ENCODE peak calls at places on chromosomes 3 and 15, in six cellular contexts. K is activated CD8-positive, alpha-beta memory T cell treated with anti-CD3 and anti-CD28 coated beads, Interleukin-2, amount 50 U/mL, for 4 hours; E is HL-60; M is MM.1S; T is cardiac fibroblast; W is SW 1271. F is an unnamed sample.

GRCh38 chr15:45539680-45540079 is 17.1 kb upstream of the SLC30A4 start:
- DNase-seq in K (no peak), E (no peak), M (no peak), T (no peak), W (no peak), F (no peak)

GRCh38 chr3:61371123-61371522 is 119.9 kb upstream of the FHIT start:
- DNase-seq in K (no peak), E (no peak), M (peak), T (peak), W (peak), F (no peak)

GRCh38 chr3:188993140-188993539 is 178.6 kb upstream of the TPRG1 start:
- DNase-seq in K (no peak), E (no peak), M (no peak), T (no peak), W (no peak), F (no peak)

GRCh38 chr15:74053497-74053896 is 28.9 kb downstream of the GOLGA6A start:
- DNase-seq in K (no peak), E (no peak), M (no peak), T (no peak), W (no peak), F (no peak)

GRCh38 chr3:120689395-120689794 is 7.4 kb upstream of the HGD start:
- DNase-seq in K (no peak), E (no peak), M (no peak), T (no peak), W (no peak), F (no peak)

GRCh38 chr3:36065321-36065720 is 315.0 kb upstream of the STAC start:
- DNase-seq in K (no peak), E (no peak), M (no peak), T (no peak), W (no peak), F (no peak)

GRCh38 chr3:38614091-38614490 is 35.4 kb downstream of the SCN5A start:
- DNase-seq in K (no peak), E (no peak), M (no peak), T (no peak), W (no peak), F (no peak)

GRCh38 chr3:168604767-168605166 is 509.0 kb upstream of the GOLIM4 start:
- DNase-seq in K (no peak), E (no peak), M (no peak), T (no peak), W (no peak), F (no peak)

GRCh38 chr3:143199998-143200909 is 80.7 kb downstream of the CHST2 start:
- DNase-seq in K (no peak), E (no peak), M (no peak), T (peak), W (no peak), F (no peak)

GRCh38 chr3:58994746-58995330 is 55.0 kb downstream of the CFAP20DC start:
- DNase-seq in K (no peak), E (no peak), M (peak), T (peak), W (peak), F (peak)

GRCh38 chr15:57090460-57090859 is 172.0 kb downstream of the TCF12 start:
- DNase-seq in K (no peak), E (no peak), M (no peak), T (no peak), W (no peak), F (no peak)

GRCh38 chr15:36579792-36580431 is 486 bp downstream of the CDIN1 start:
- DNase-seq in K (peak), E (no peak), M (peak), T (no peak), W (no peak), F (no peak)

GRCh38 chr3:168269019-168269418 is 173.3 kb upstream of the GOLIM4 start:
- DNase-seq in K (no peak), E (no peak), M (no peak), T (no peak), W (no peak), F (no peak)

GRCh38 chr3:25156526-25157075 is 271.5 kb upstream of the RARB start:
- DNase-seq in K (no peak), E (no peak), M (no peak), T (peak), W (no peak), F (no peak)

GRCh38 chr3:101009386-101009785 is 16.2 kb upstream of the ABI3BP start:
- DNase-seq in K (no peak), E (no peak), M (no peak), T (peak), W (no peak), F (no peak)

GRCh38 chr15:28892789-28893610 is 7.2 kb downstream of the APBA2 start:
- DNase-seq in K (no peak), E (no peak), M (peak), T (peak), W (no peak), F (no peak)

GRCh38 chr15:78228356-78228996 is 5.9 kb downstream of the ACSBG1 start:
- DNase-seq in K (no peak), E (no peak), M (no peak), T (no peak), W (no peak), F (no peak)

GRCh38 chr15:74964794-74965193 is 8.2 kb upstream of the RPP25 start:
- DNase-seq in K (no peak), E (no peak), M (peak), T (peak), W (peak), F (no peak)

GRCh38 chr3:27623085-27623753 is 98.9 kb downstream of the EOMES start:
- DNase-seq in K (no peak), E (no peak), M (no peak), T (peak), W (peak), F (peak)

GRCh38 chr15:56719774-56720555 is 13.3 kb downstream of the ZNF280D start:
- DNase-seq in K (no peak), E (no peak), M (no peak), T (no peak), W (no peak), F (no peak)

GRCh38 chr3:138043266-138044029 is 33.5 kb downstream of the CLDN18 start:
- DNase-seq in K (no peak), E (no peak), M (no peak), T (peak), W (no peak), F (no peak)

GRCh38 chr3:54703906-54704305 is 224.0 kb downstream of the LRTM1 start:
- DNase-seq in K (no peak), E (no peak), M (no peak), T (no peak), W (no peak), F (no peak)

GRCh38 chr3:23728651-23729117 is 77.1 kb upstream of the UBE2E1 start:
- DNase-seq in K (no peak), E (no peak), M (no peak), T (no peak), W (no peak), F (no peak)

GRCh38 chr3:174439621-174440349 is 419.3 kb upstream of the NAALADL2 start:
- DNase-seq in K (no peak), E (peak), M (no peak), T (peak), W (no peak), F (peak)

GRCh38 chr3:30384546-30385072 is 221.8 kb upstream of the TGFBR2 start:
- DNase-seq in K (no peak), E (no peak), M (no peak), T (peak), W (no peak), F (no peak)

GRCh38 chr3:98513736-98514135 is 9.0 kb downstream of the CLDND1 start:
- DNase-seq in K (no peak), E (no peak), M (no peak), T (no peak), W (no peak), F (no peak)

GRCh38 chr15:85754993-85755392 is 39.7 kb downstream of the KLHL25 start:
- DNase-seq in K (no peak), E (no peak), M (no peak), T (no peak), W (no peak), F (no peak)

GRCh38 chr3:124766113-124767095 is 36.2 kb downstream of the UMPS start:
- DNase-seq in K (no peak), E (no peak), M (no peak), T (no peak), W (no peak), F (no peak)

GRCh38 chr3:36965440-36965839 is 20.6 kb upstream of the TRANK1 start:
- DNase-seq in K (no peak), E (no peak), M (no peak), T (no peak), W (no peak), F (no peak)

GRCh38 chr3:56389213-56389830 is 78.9 kb downstream of the ERC2 start:
- DNase-seq in K (no peak), E (no peak), M (no peak), T (no peak), W (no peak), F (no peak)

GRCh38 chr15:80977627-80978036 is 12.0 kb downstream of the MESD start:
- DNase-seq in K (peak), E (peak), M (peak), T (peak), W (no peak), F (no peak)

GRCh38 chr3:112460519-112460918 is 38.8 kb downstream of the BTLA start:
- DNase-seq in K (no peak), E (no peak), M (peak), T (no peak), W (no peak), F (no peak)

GRCh38 chr3:49534581-49535495 is 19.4 kb upstream of the BSN start:
- DNase-seq in K (no peak), E (no peak), M (no peak), T (no peak), W (no peak), F (no peak)

GRCh38 chr3:139546772-139547171 is 7.2 kb upstream of the RBP1 start:
- DNase-seq in K (no peak), E (no peak), M (no peak), T (no peak), W (no peak), F (no peak)

GRCh38 chr15:40379853-40380252 is 2.7 kb upstream of the KNSTRN start:
- DNase-seq in K (no peak), E (no peak), M (no peak), T (peak), W (peak), F (peak)

GRCh38 chr3:100988080-100988479 is 5.1 kb downstream of the ABI3BP start:
- DNase-seq in K (no peak), E (no peak), M (no peak), T (no peak), W (no peak), F (no peak)

GRCh38 chr3:139307601-139308146 is 36.1 kb upstream of the MRPS22 start:
- DNase-seq in K (no peak), E (no peak), M (no peak), T (no peak), W (no peak), F (no peak)